ENCODE peak calls at places on chromosomes 4 and X, in seven cellular contexts. A is ovary, G is body of pancreas, Y is stomach, T is psoas muscle, C is hepatocyte, V is fibroblast of lung. H is an unnamed sample. For H3K27me3, the result is how much of the 10 kb centered on the place peaks cover.

GRCh38 chrX:16664059-16664458 is 14.1 kb downstream of the S100G start:
- DNase-seq in T (no peak), G (no peak), Y (no peak), A (no peak), V (peak), C (no peak), H (no peak)

GRCh38 chr4:152259866-152260265 is 276.0 kb downstream of the FBXW7 start:
- DNase-seq in G (no peak), V (peak), Y (no peak), T (no peak), C (no peak), A (no peak), H (peak)

GRCh38 chr4:168633474-168633873 is 136.6 kb downstream of the PALLD start:
- DNase-seq in Y (no peak), A (no peak), V (no peak), G (no peak), C (no peak), T (no peak), H (no peak)

GRCh38 chr4:9947168-9948062 is 73.9 kb downstream of the SLC2A9 start:
- DNase-seq in V (no peak), G (peak), Y (peak), A (no peak), C (no peak), T (no peak), H (peak)

GRCh38 chrX:107541244-107541643 is 87.1 kb upstream of the PRPS1 start:
- DNase-seq in V (peak), A (no peak), G (no peak), Y (no peak), T (no peak), C (peak), H (no peak)

GRCh38 chr4:186204103-186204559 is 12.8 kb downstream of the CYP4V2 start:
- DNase-seq in T (no peak), A (peak), C (no peak), V (peak), G (peak), Y (peak), H (no peak)

GRCh38 chrX:43582540-43582913 is 73.6 kb upstream of the MAOA start:
- DNase-seq in V (no peak), G (no peak), C (no peak), A (no peak), T (no peak), Y (no peak), H (no peak)

GRCh38 chr4:87973283-87974169 is 2.0 kb upstream of the SPP1 start:
- DNase-seq in G (peak), A (peak), V (peak), Y (peak), T (peak), C (peak), H (peak)

GRCh38 chrX:83512111-83512510 is 4.0 kb downstream of the POU3F4 start:
- DNase-seq in T (no peak), C (no peak), A (no peak), Y (no peak), G (no peak), V (peak), H (no peak)

GRCh38 chr4:138113819-138114415 is 128.2 kb downstream of the SLC7A11 start:
- DNase-seq in T (no peak), A (no peak), V (peak), G (no peak), C (no peak), Y (no peak), H (peak)

GRCh38 chr4:5541154-5541553 is 167.2 kb downstream of the EVC2 start:
- DNase-seq in C (no peak), A (no peak), G (no peak), T (no peak), Y (no peak), V (no peak), H (no peak)

GRCh38 chr4:129422277-129422676 is 326.3 kb downstream of the C4orf33 start:
- DNase-seq in G (no peak), A (no peak), Y (no peak), V (no peak), T (no peak), C (no peak), H (no peak)

GRCh38 chr4:183721207-183722081 is 62.4 kb downstream of the TRAPPC11 start:
- DNase-seq in A (peak), Y (peak), V (peak), G (peak), T (peak), C (peak), H (peak)

GRCh38 chr4:12933760-12934221 is 550.3 kb downstream of the RAB28 start:
- DNase-seq in C (peak), Y (no peak), V (no peak), A (no peak), G (no peak), T (no peak), H (no peak)

GRCh38 chr4:4408576-4409335 is 21.9 kb downstream of the NSG1 start:
- DNase-seq in A (no peak), G (no peak), V (no peak), T (no peak), C (no peak), Y (no peak), H (peak)

GRCh38 chr4:120266602-120267001 is 200.0 kb upstream of the MAD2L1 start:
- DNase-seq in V (no peak), Y (no peak), T (no peak), G (no peak), C (no peak), A (no peak), H (peak)

GRCh38 chr4:173168396-173169177 is at the start of gene GALNT7:
- DNase-seq in G (peak), Y (peak), C (peak), A (peak), V (peak), T (peak), H (peak)

GRCh38 chrX:57211906-57212305 is 74.6 kb upstream of the FAAH2 start:
- DNase-seq in G (no peak), T (no peak), Y (no peak), C (no peak), A (no peak), V (no peak), H (no peak)

GRCh38 chrX:97060019-97060418 is 176.3 kb downstream of the RPA4 start:
- DNase-seq in A (no peak), V (no peak), Y (no peak), G (no peak), C (no peak), T (no peak), H (no peak)

GRCh38 chr4:170259631-170260153 is 169.9 kb upstream of the AADAT start:
- DNase-seq in T (peak), Y (peak), V (peak), G (peak), A (peak), C (peak), H (peak)

GRCh38 chrX:105315301-105315700 is 94.8 kb upstream of the TEX13A start:
- DNase-seq in Y (no peak), V (no peak), C (no peak), T (no peak), A (no peak), G (no peak), H (peak)

GRCh38 chrX:106177106-106177981 is 9.2 kb downstream of the PWWP3B start:
- DNase-seq in G (peak), C (peak), T (peak), A (peak), V (peak), Y (no peak), H (peak)

GRCh38 chr4:100907465-100908454 is 389.9 kb upstream of the EMCN start:
- DNase-seq in A (no peak), Y (no peak), C (no peak), V (peak), G (no peak), T (no peak), H (peak)

GRCh38 chr4:27057662-27058061 is 197.0 kb downstream of the STIM2 start:
- DNase-seq in G (no peak), T (no peak), Y (no peak), A (no peak), V (no peak), C (no peak), H (no peak)

GRCh38 chrX:39835241-39835640 is 262.5 kb downstream of the BCOR start:
- DNase-seq in A (no peak), C (no peak), V (no peak), T (no peak), G (no peak), Y (no peak), H (no peak)

GRCh38 chr4:159541143-159541542 is 438.3 kb downstream of the RAPGEF2 start:
- DNase-seq in Y (no peak), V (no peak), G (no peak), C (no peak), A (no peak), T (no peak), H (no peak)

GRCh38 chrX:123093792-123094191 is 90.3 kb upstream of the GRIA3 start:
- DNase-seq in A (no peak), Y (no peak), T (no peak), V (no peak), C (no peak), G (no peak), H (no peak)

GRCh38 chr4:15756361-15756861 is 21.7 kb upstream of the CD38 start:
- DNase-seq in Y (no peak), T (no peak), V (peak), G (peak), C (no peak), A (no peak), H (peak)

GRCh38 chr4:76625316-76625715 is 190.3 kb downstream of the SHROOM3 start:
- DNase-seq in C (no peak), G (no peak), Y (no peak), V (peak), T (no peak), A (no peak), H (no peak)

GRCh38 chrX:20418379-20418778 is 151.7 kb upstream of the RPS6KA3 start:
- DNase-seq in C (no peak), Y (no peak), V (no peak), A (no peak), G (no peak), T (no peak), H (no peak)

GRCh38 chrX:133495464-133496391 is 80.4 kb upstream of the GPC4 start:
- DNase-seq in V (peak), C (peak), T (peak), G (peak), Y (peak), A (peak), H (no peak)
- H3K27me3 ChIP-seq in V (under half), C (under half), T (under half), G (under half), Y (under half), A (under half), H (under half)

GRCh38 chrX:35291013-35291412 is 348.4 kb downstream of the FAM47B start:
- DNase-seq in Y (no peak), V (no peak), C (no peak), G (no peak), T (no peak), A (no peak), H (no peak)
- H3K27me3 ChIP-seq in Y (under half), V (under half), C (under half), G (under half), T (under half), A (under half), H (under half)

GRCh38 chrX:11187001-11187400 is 75.9 kb downstream of the HCCS start:
- DNase-seq in T (no peak), C (no peak), G (no peak), Y (no peak), V (no peak), A (no peak), H (no peak)

GRCh38 chrX:11185861-11186260 is 74.7 kb downstream of the HCCS start:
- DNase-seq in V (no peak), C (no peak), G (peak), T (no peak), Y (no peak), A (no peak), H (no peak)

GRCh38 chrX:11190745-11191510 is 79.8 kb downstream of the HCCS start:
- DNase-seq in C (peak), G (peak), T (no peak), A (no peak), V (no peak), Y (peak), H (peak)

GRCh38 chrX:11188664-11189063 is 77.5 kb downstream of the HCCS start:
- DNase-seq in C (no peak), Y (no peak), V (peak), G (no peak), A (no peak), T (no peak), H (peak)

GRCh38 chrX:11189097-11189496 is 78.0 kb downstream of the HCCS start:
- DNase-seq in A (no peak), T (no peak), V (peak), G (no peak), C (no peak), Y (no peak), H (peak)
- H3K27me3 ChIP-seq in A (under half), T (under half), V (under half), G (under half), C (under half), Y (under half), H (under half)

DNA sequence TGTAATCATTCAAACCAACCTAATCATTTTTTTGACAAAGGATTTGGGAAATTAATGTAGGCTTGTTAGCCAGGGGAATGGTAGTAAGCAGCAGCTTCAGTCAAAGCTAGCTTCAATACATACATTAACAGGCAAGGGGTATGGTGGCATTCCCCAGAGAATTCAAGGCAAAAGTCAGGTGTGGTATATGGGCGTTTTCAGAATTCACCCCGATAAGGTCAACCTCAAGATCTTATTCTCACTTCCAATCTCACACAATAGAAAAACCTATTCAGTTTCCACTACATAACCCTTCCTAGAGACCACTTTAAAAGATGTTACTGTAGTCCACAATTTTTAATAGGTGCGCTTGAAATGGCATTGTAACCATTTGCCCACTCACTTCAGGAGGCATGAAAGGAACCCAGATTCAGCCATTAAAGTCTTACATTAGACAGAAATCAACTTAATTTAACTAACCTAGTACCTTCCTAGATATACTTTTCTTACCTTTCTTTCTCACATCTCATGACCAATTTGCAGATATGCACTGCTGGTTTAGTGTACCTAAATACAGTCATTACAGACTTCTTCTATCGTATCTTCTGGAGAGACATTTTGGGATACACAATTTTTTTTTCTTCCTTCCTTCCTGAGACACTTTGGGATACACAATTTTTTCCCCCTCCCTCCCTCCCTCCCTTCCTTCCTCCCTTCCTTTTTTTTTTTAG is 34.9 kb downstream of the MAML3 start:
- DNase-seq in V (no peak), T (no peak), Y (no peak), G (no peak), C (no peak), A (no peak), H (no peak)
- H3K27me3 ChIP-seq in V (under half), T (under half), Y (under half), G (under half), C (under half), A (under half), H (under half)